ENCODE peak calls at places on chromosomes 4 and X, in five cellular contexts. Z is tibial nerve, U is suprapubic skin, N is K562, S is transverse colon. M is an unnamed sample. For H3K27me3, the result is how much of the 10 kb centered on the place peaks cover.

GRCh38 chr4:120026853-120027252 is 39.8 kb downstream of the MAD2L1 start:
- DNase-seq in S (no peak), U (no peak), N (no peak), Z (no peak), M (no peak)

GRCh38 chrX:16882702-16883486 is 12.7 kb upstream of the RBBP7 start:
- DNase-seq in U (peak), S (peak), Z (peak), N (peak), M (peak)

GRCh38 chr4:121190389-121190788 is 26.3 kb upstream of the TNIP3 start:
- DNase-seq in Z (no peak), U (no peak), S (no peak), N (no peak), M (no peak)

GRCh38 chrX:119067023-119067739 is 5.6 kb upstream of the CT47C1 start:
- DNase-seq in N (peak), Z (peak), U (no peak), S (peak), M (peak)

GRCh38 chr4:41207330-41207831 is 7.0 kb downstream of the APBB2 start:
- DNase-seq in N (no peak), Z (no peak), U (no peak), S (no peak), M (no peak)

GRCh38 chr4:152028131-152028530 is 267.3 kb upstream of the GATB start:
- DNase-seq in Z (no peak), U (no peak), S (no peak), N (no peak), M (no peak)

GRCh38 chr4:5730993-5731975 is 20.3 kb downstream of the EVC start:
- DNase-seq in Z (no peak), N (no peak), U (no peak), S (no peak), M (no peak)

GRCh38 chr4:177671845-177672244 is 229.6 kb upstream of the AGA start:
- DNase-seq in U (no peak), Z (no peak), S (no peak), N (no peak), M (no peak)

GRCh38 chr4:114180481-114180880 is 201.0 kb upstream of the ARSJ start:
- DNase-seq in N (no peak), U (no peak), Z (no peak), S (no peak), M (peak)

GRCh38 chrX:38271154-38271716 is 50.6 kb upstream of the SRPX start:
- DNase-seq in U (no peak), S (no peak), N (no peak), Z (no peak), M (no peak)

GRCh38 chr4:53313510-53313909 is 52.4 kb downstream of the SCFD2 start:
- DNase-seq in S (no peak), U (no peak), N (peak), Z (no peak), M (no peak)

GRCh38 chrX:82218361-82218760 is 1016.5 kb downstream of the SH3BGRL start:
- DNase-seq in U (no peak), S (no peak), N (peak), Z (no peak), M (no peak)

GRCh38 chrX:64975491-64975890 is 759 bp downstream of the ZC4H2 start:
- DNase-seq in Z (no peak), U (no peak), N (no peak), S (peak), M (peak)

GRCh38 chrX:63350551-63350950 is 581 bp downstream of the SPIN4 start:
- DNase-seq in N (peak), U (no peak), Z (no peak), S (peak), M (peak)

GRCh38 chrX:101958139-101958538 is 26.3 kb upstream of the ZMAT1 start:
- DNase-seq in N (no peak), U (no peak), S (no peak), Z (no peak), M (no peak)

GRCh38 chr4:124953059-124953850 is 240.7 kb upstream of the ANKRD50 start:
- DNase-seq in S (no peak), U (no peak), Z (no peak), N (no peak), M (no peak)

GRCh38 chrX:13489451-13489850 is 80.0 kb upstream of the EGFL6 start:
- DNase-seq in S (peak), Z (peak), U (peak), N (no peak), M (no peak)

GRCh38 chr4:44056721-44057151 is 391.9 kb downstream of the KCTD8 start:
- DNase-seq in Z (no peak), N (no peak), U (no peak), S (no peak), M (no peak)

DNA sequence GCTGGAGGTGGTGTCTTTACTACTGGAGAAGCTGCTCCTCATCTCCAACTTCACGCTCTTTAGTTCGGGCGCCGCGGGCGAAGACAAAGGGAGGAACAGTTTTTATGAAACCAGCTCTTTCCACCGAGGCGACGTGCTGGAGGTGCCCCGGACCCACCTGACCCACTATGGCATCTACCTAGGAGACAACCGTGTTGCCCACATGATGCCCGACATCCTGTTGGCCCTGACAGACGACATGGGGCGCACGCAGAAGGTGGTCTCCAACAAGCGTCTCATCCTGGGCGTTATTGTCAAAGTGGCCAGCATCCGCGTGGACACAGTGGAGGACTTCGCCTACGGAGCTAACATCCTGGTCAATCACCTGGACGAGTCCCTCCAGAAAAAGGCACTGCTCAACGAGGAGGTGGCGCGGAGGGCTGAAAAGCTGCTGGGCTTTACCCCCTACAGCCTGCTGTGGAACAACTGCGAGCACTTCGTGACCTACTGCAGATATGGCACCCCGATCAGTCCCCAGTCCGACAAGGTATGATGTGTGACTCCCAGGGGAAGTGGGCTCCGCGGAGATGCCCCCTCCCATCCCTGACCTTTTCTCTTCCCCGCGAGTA is 645 bp downstream of the LRAT start:
- DNase-seq in N (no peak), Z (no peak), S (no peak), U (no peak), M (no peak)
- H3K27me3 ChIP-seq in N (under half), Z (under half), S (half or more), U (half or more), M (under half)

GRCh38 chr4:26583865-26584652 is at the start of gene TBC1D19:
- DNase-seq in N (peak), Z (peak), U (peak), S (peak), M (peak)
- TF ChIP-seq EP300 in N (peak), Z (peak), U (no peak), S (no peak), M (no peak)

GRCh38 chrX:85365370-85365995 is 14.0 kb downstream of the POF1B start:
- DNase-seq in U (no peak), N (no peak), S (no peak), Z (no peak), M (no peak)
- H3K27me3 ChIP-seq in U (under half), N (under half), S (under half), Z (under half), M (under half)

DNA sequence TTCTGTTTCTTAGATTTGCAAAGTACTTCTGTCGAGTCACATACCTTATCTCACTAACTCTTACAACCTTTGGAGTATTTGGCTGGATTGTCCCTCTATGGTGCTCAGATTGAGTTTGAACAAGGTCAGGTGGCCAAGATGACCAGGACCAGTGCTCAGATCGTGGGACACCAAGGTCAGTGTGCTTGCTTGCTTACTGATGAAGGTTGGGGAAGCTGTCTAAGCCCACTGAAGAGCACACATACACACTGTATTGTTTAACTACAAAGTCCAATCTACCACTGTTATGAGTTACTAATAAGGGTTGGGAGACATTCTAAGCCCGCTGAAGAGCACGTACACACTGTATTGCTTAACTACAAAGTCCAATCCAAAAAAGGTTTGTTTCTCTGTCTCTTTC is 53.7 kb downstream of the TAB3 start:
- DNase-seq in N (no peak), U (no peak), Z (no peak), S (no peak), M (no peak)
- TF ChIP-seq EP300 in N (no peak), U (no peak), Z (no peak), S (no peak), M (no peak)

DNA sequence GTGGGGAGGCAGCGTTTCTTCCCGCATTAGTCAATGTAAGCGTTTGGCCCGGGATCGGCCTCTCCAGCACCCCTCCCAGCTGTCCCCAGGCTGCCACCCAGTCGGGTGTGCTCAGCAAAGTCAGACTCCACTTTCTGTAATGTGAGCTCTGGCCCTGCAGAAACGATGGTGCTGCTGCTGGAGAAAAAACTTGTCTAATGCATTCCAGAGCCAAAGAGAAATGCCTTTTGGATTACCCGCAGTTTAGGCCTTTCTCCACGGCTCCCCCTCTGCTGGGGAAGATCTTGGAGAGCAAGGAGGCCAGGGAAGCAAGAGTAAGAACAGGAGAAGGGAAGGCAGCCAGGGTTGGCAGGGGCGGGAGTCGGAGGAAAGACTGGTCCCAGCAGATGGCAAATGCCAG is 55.2 kb downstream of the ELF4 start:
- DNase-seq in Z (no peak), S (no peak), N (no peak), U (no peak), M (no peak)
- H3K27me3 ChIP-seq in Z (under half), S (under half), N (under half), U (under half), M (under half)